ENCODE peak calls at places on chromosomes 4 and X, in five cellular contexts. M is foreskin fibroblast, Q is lower lobe of right lung, H is endothelial cell, V is HFF-Myc. L is an unnamed sample.
A peak's percentile ranks its signal among the peaks of the same experiment; 100 is the strongest.

GRCh38 chr4:67292649-67293048 is 252.7 kb downstream of the CENPC start:
- DNase-seq in H (no peak), Q (no peak), V (no peak), M (no peak), L (no peak)

GRCh38 chrX:96611619-96612362 is 72.9 kb upstream of the DIAPH2 start:
- DNase-seq in V (no peak), H (no peak), M (peak; percentile 89), Q (no peak), L (no peak)

GRCh38 chr4:169335331-169335730 is 64.6 kb upstream of the SH3RF1 start:
- DNase-seq in V (no peak), Q (no peak), H (no peak), M (peak; percentile 39), L (no peak)

GRCh38 chrX:150961631-150962030 is 21.5 kb upstream of the HMGB3 start:
- DNase-seq in H (no peak), V (no peak), M (no peak), Q (no peak), L (no peak)

GRCh38 chr4:151641983-151642382 is 118.8 kb downstream of the GATB start:
- DNase-seq in V (no peak), M (no peak), Q (no peak), H (no peak), L (no peak)

GRCh38 chr4:74311696-74312313 is 3.5 kb downstream of the EPGN start:
- DNase-seq in H (peak; percentile 38), M (peak; percentile 76), V (peak; percentile 27), Q (no peak), L (no peak)

GRCh38 chr4:98522062-98522461 is 136.3 kb downstream of the TSPAN5 start:
- DNase-seq in Q (no peak), V (no peak), M (no peak), H (no peak), L (no peak)

GRCh38 chr4:41476310-41476709 is 61.6 kb upstream of the LIMCH1 start:
- DNase-seq in Q (no peak), M (no peak), V (no peak), H (no peak), L (no peak)

GRCh38 chr4:78684196-78685079 is 91.7 kb upstream of the BMP2K start:
- DNase-seq in Q (no peak), H (no peak), M (peak; percentile 26), V (no peak), L (no peak)

GRCh38 chr4:101419324-101420135 is 72.2 kb upstream of the PPP3CA start:
- DNase-seq in Q (no peak), H (no peak), V (peak; percentile 59), M (peak; percentile 65), L (no peak)

GRCh38 chr4:124199755-124200154 is 512.8 kb downstream of the ANKRD50 start:
- DNase-seq in Q (no peak), M (peak; percentile 66), H (no peak), V (no peak), L (no peak)

GRCh38 chr4:139849219-139849618 is 183.6 kb downstream of the MGST2 start:
- DNase-seq in H (no peak), V (no peak), Q (no peak), M (no peak), L (no peak)

GRCh38 chrX:153476628-153477027 is 6.3 kb upstream of the HAUS7 start:
- DNase-seq in M (peak; percentile 43), Q (no peak), V (no peak), H (no peak), L (no peak)

GRCh38 chr4:78811034-78811433 is 34.9 kb downstream of the BMP2K start:
- DNase-seq in V (no peak), Q (no peak), M (no peak), H (no peak), L (no peak)

GRCh38 chrX:9464435-9465371 is at the start of gene TBL1X:
- DNase-seq in M (peak; percentile 74), Q (peak; percentile 58), H (peak; percentile 39), V (no peak), L (peak; percentile 43)

GRCh38 chrX:40100141-40100536 is 2.4 kb upstream of the BCOR start:
- DNase-seq in M (no peak), Q (peak; percentile 60), H (no peak), V (no peak), L (no peak)

GRCh38 chrX:153909024-153909979 is 4.8 kb downstream of the AVPR2 start:
- DNase-seq in V (no peak), H (no peak), M (no peak), Q (no peak), L (no peak)

GRCh38 chr4:105191621-105192210 is 45.0 kb downstream of the TET2 start:
- DNase-seq in Q (no peak), V (no peak), H (no peak), M (peak; percentile 39), L (no peak)

GRCh38 chr4:74217365-74217764 is 59.4 kb downstream of the MTHFD2L start:
- DNase-seq in M (peak; percentile 7), H (no peak), V (no peak), Q (no peak), L (no peak)

GRCh38 chr4:78954048-78954666 is 14.9 kb upstream of the PAQR3 start:
- DNase-seq in H (peak; percentile 45), V (no peak), M (peak; percentile 35), Q (no peak), L (no peak)

GRCh38 chr4:153294631-153295030 is 49.9 kb upstream of the MND1 start:
- DNase-seq in M (peak; percentile 15), Q (no peak), H (no peak), V (no peak), L (no peak)

GRCh38 chrX:110037181-110037580 is 34.3 kb downstream of the TMEM164 start:
- DNase-seq in M (no peak), Q (no peak), V (no peak), H (no peak), L (no peak)

GRCh38 chr4:124980276-124980752 is 267.8 kb upstream of the ANKRD50 start:
- DNase-seq in H (no peak), M (peak; percentile 30), V (no peak), Q (no peak), L (no peak)

GRCh38 chrX:148380107-148380506 is 120.3 kb upstream of the AFF2 start:
- DNase-seq in M (no peak), V (no peak), Q (no peak), H (no peak), L (no peak)

GRCh38 chrX:69535661-69536060 is 31.5 kb downstream of the NALF2 start:
- DNase-seq in H (no peak), V (no peak), Q (no peak), M (no peak), L (no peak)

GRCh38 chrX:39063702-39064101 is 262.4 kb downstream of the MID1IP1 start:
- DNase-seq in Q (no peak), H (no peak), M (no peak), V (no peak), L (no peak)

GRCh38 chr4:11268149-11268548 is 160.5 kb downstream of the HS3ST1 start:
- DNase-seq in M (no peak), H (no peak), V (no peak), Q (no peak), L (no peak)

GRCh38 chr4:75080888-75081287 is 148.0 kb downstream of the PARM1 start:
- DNase-seq in M (no peak), Q (no peak), H (no peak), V (no peak), L (no peak)

GRCh38 chrX:150507251-150507856 is 61.1 kb upstream of the MTM1 start:
- DNase-seq in M (no peak), H (peak; percentile 54), V (no peak), Q (peak; percentile 45), L (no peak)

GRCh38 chr4:62670509-62670908 is 1470.4 kb downstream of the ADGRL3 start:
- DNase-seq in H (no peak), M (no peak), V (no peak), Q (no peak), L (no peak)

GRCh38 chr4:29005838-29006237 is 1714.3 kb upstream of the PCDH7 start:
- DNase-seq in M (no peak), Q (no peak), H (no peak), V (no peak), L (no peak)

GRCh38 chr4:25172964-25173917 is 13.0 kb upstream of the SEPSECS start:
- DNase-seq in Q (no peak), V (peak; percentile 96), M (peak; percentile 97), H (no peak), L (peak; percentile 74)
- TF ChIP-seq CTCF in Q (no peak), V (peak; percentile 7), M (no peak), H (no peak), L (peak; percentile 36)

DNA sequence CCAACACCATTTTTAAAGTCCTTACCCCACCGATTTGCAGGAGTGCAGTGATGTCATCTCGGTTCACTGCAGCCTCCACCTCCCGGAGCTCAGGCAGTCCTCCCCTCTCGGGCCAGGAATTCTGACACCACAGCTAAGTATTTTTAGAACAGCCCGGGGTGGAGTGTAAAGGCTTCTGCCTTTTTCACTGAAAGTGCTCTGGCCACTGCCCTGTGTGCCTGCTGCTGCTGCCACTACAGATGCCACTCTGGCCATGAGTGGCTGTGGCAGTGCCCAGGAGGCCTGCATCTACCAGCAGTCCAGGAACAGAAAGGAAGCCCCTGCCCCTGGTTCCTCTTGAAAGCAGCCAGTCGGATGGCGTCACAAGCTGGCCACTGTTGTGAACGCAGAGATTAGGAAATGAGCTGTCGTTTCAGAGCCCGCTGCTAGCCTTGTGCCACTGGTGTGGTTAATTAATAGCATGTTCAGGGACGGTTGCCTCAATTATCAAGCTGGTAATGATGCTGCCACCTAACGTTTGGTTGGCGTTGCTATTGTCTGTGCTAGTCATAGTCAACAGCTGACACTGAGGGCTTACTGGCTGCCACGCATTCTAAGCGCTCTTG is 23.6 kb upstream of the TBC1D14 start:
- DNase-seq in V (no peak), Q (peak; percentile 83), M (peak; percentile 79), H (no peak), L (peak; percentile 94)
- TF ChIP-seq CTCF in V (no peak), Q (peak; percentile 30), M (peak; percentile 19), H (no peak), L (peak; percentile 50)

DNA sequence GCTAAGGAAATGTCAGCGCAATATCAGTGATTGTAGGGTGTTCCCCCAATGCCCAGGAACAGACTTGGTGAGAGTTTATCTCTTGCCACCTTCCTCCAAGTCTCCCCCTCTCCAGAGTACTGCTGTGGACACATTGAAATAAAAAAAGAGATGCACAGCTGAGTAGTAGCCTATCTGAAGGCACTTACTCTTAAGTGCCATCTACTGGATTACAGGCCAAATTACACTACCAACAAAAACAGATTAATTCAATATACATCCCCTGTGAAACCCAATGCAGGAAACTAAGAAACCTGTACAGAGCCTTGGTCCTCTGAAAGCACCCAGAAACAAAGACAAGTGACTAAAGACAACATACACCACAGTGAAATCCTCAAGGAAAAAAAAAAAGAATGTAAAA is 460.3 kb downstream of the ZIC3 start:
- DNase-seq in H (no peak), Q (no peak), M (no peak), V (no peak), L (no peak)
- TF ChIP-seq CTCF in H (peak; percentile 47), Q (no peak), M (no peak), V (no peak), L (no peak)

GRCh38 chr4:177047070-177047850 is 254.5 kb upstream of the VEGFC start:
- DNase-seq in Q (no peak), M (peak; percentile 93), H (peak; percentile 81), V (peak; percentile 67), L (no peak)
- TF ChIP-seq CTCF in Q (peak; percentile 80), M (peak; percentile 76), H (peak; percentile 83), V (peak; percentile 83), L (peak; percentile 78)

DNA sequence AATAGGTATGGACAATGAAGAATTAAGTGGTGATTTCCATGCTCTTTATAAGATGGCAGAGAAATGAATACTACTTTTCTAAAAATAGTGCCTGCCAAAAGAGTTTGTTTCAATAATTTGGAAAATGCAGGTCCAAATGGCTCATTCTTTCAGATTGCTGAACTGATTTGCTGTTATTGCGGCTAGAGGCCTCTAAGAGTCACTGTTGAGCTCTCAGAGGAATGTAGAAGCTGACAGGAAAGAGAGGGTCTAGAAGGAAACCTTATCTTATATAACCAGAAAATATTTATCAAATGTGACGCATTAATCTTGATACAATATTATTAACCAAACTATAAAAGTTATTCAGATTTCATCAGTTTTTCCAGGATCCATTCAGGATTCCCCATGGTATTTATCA is 65.7 kb upstream of the PAGE1 start:
- DNase-seq in V (no peak), H (peak; percentile 16), M (peak; percentile 1), Q (no peak), L (no peak)
- TF ChIP-seq CTCF in V (peak; percentile 27), H (no peak), M (peak; percentile 31), Q (peak; percentile 53), L (peak; percentile 39)

L was measured in CD14-positive monocyte.